ENCODE peak calls at places on chromosomes 7 and 10, in four cellular contexts. T is stomach, H is sigmoid colon, L is HepG2. E is an unnamed sample.

GRCh38 chr7:76108540-76109233 is 60.8 kb downstream of the MDH2 start:
- DNase-seq in T (peak; percentile 77), H (peak; percentile 70), L (peak; percentile 80), E (no peak)

GRCh38 chr10:3472705-3473078 is 300.1 kb upstream of the PITRM1 start:
- DNase-seq in T (no peak), H (no peak), L (no peak), E (no peak)

GRCh38 chr7:7177044-7177517 is 5.3 kb upstream of the C1GALT1 start:
- DNase-seq in T (no peak), H (no peak), L (peak; percentile 99), E (no peak)

GRCh38 chr7:158710651-158711102 is 6.1 kb upstream of the NCAPG2 start:
- DNase-seq in T (no peak), H (no peak), L (no peak), E (no peak)

GRCh38 chr7:103843689-103844480 is 145.6 kb downstream of the RELN start:
- DNase-seq in T (no peak), H (no peak), L (no peak), E (no peak)

GRCh38 chr10:49768731-49769130 is 6.6 kb upstream of the OGDHL start:
- DNase-seq in T (no peak), H (no peak), L (no peak), E (no peak)

GRCh38 chr10:31468536-31468859 is 149.5 kb downstream of the ZEB1 start:
- DNase-seq in T (no peak), H (no peak), L (no peak), E (no peak)

GRCh38 chr7:141789917-141790316 is at the start of gene TAS2R5:
- DNase-seq in T (no peak), H (no peak), L (no peak), E (no peak)

GRCh38 chr10:133528296-133528844 is 1.2 kb downstream of the CYP2E1 start:
- DNase-seq in T (no peak), H (no peak), L (no peak), E (no peak)

DNA sequence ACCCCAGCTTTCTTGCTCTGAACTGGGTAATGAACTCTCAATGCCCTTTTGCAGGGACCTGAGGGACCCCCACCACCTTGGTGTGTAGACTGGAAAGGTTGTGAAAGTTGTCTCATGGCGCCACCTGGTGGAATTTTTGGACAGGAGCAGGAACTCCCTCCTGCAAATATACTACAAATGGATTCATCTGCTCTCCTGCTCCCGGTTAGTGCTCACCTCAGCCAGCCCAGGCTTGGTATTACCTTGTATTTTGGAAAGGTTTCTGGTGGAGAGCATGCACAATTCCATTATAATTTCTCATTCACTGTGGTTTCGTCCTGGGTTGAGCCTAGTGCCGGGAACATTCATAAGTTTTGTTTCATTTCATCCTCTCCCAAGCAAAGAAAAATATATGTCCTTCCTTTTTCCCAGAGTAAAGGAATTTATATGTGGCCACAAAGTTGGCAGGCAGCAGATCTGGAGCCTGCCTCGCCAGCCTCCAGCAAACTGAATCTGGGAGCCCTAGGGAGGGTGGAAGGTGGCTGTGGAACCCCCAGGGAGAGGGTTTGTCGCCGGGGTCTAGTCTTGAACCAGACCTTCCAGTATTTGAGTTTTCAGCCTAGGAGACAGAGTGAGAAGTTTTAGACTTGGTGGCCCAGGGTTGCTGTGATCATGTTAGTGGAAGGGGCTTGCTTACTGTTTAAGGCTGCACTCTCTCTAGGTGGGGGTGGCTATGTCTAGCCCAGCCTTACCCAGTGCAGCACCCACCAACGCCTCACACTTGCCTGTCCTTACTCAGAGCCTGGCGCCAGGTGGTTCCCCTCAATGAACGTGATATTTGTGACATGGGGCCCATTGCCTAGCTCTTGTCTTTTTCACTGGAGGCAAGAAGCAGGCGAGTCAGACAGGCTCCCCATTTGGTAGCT is 9.5 kb downstream of the FAM241B start:
- DNase-seq in T (peak; percentile 72), H (peak; percentile 41), L (peak; percentile 56), E (no peak)
- TF ChIP-seq POLR2AphosphoS5 in T (no peak), H (no peak), L (no peak), E (no peak)

DNA sequence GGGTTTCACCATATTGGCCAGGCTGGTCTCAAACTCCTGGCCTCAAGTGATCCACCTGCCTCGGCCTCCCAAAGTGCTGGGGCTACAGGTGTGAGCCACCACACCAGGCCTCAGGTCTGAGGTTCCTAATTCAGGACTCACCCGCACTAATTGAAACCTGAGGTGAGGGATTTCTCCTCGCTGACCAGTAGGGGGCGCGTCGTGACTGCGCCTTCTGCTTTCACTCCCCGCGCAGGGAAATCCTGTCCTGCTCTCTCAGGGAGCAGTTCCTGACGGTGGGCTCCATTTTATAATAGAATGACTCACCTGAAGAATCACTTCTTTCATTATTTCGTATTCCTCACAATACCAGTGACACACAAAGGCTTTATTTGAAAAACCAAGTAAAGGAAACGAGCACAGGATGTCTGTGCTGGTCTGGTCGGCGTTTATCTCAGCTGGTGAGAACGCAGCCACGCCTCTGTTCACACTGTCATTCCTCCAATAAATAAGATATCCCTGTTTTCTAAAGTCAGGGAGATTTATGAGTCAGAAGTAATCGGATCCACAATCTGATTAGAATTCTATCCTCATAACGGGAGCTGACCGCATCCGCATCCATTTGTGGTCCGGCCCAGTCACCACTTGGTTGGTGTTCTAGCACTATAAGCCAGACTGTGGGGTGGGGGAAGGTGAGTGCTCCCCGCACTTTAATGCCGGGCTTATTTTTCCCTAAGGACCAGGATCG is 35.4 kb downstream of the BAG3 start:
- DNase-seq in T (peak; percentile 78), H (peak; percentile 90), L (peak; percentile 70), E (no peak)
- TF ChIP-seq EP300 in T (no peak), H (no peak), L (no peak), E (no peak)

DNA sequence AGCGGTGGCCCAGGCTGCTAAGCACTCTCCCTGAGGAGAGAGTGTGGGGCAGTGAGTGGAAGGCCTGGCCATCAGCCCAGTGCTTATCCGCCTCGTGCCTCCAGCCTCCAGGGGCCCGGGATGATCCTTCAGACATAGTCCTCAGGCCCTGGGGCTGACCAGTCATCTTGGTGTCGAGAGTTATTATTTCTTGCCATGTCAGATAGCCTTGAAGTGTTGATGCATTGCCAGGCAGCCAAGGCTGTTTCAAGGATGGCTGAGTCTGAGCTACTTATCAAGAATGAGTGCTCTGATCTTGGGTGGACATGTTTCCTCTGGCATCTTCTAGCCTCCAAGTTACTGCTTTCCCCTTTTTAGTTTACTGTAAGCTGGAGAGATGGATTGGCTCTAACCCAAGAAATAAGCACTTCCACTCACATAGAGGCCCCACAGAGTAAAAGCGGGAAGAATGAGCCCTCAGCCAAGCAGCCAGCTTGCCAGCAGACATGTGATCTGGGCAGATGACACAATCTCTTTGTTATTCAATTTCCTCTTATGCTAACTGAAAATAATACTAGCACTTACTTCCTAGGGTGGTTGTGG is 136.5 kb upstream of the NAMPT start:
- DNase-seq in T (peak; percentile 43), H (peak; percentile 92), L (no peak), E (no peak)
- TF ChIP-seq POLR2AphosphoS5 in T (peak; percentile 73), H (peak; percentile 36), L (no peak), E (peak; percentile 71)

DNA sequence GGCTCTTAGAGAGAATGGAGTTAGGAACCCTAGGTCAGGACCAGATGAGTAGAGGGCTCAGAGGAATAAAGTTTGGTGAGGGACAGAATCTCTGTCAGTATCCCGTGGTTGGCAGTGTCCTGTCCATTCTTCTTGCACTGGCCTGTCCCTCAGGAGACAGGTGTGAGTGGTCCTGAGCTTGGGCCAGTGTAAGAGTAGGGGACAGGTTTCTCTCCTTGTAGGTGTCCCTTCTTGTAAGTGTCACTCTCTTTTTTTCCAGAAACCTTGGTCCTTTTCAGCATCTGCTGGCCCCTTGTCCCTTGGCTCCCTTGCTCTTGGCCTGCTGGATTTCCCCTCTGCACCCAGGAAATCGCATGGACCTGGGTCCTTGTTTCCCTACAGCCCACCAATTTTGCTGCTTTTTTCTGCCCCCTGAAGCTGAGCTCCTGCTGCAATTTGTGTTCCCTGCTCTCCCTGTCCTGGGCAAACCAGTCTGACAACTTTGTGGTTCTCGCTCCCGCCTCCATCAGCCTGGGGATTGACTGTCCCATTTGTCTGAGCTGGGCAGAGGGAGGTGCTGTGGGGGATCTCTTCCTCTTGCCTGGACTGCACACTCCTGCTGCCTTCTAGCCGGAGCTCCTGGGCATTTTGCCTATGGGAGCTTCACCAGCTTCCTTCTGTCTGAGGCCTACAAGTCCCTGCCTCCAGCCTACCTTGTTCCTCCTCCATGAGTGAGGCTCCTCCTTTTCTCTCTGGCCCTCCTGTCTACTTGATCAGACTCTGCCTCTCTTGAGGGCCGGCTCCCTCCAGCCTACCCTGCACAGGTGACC is 6.5 kb downstream of the TSPAN14 start:
- DNase-seq in T (peak; percentile 89), H (peak; percentile 81), L (peak; percentile 33), E (no peak)
- TF ChIP-seq EP300 in T (no peak), H (no peak), L (no peak), E (no peak)

GRCh38 chr7:44769381-44770209 is 20.9 kb downstream of the ZMIZ2 start:
- DNase-seq in T (no peak), H (no peak), L (no peak), E (no peak)
- TF ChIP-seq POLR2AphosphoS5 in T (peak; percentile 26), H (peak; percentile 59), L (no peak), E (peak; percentile 44)

GRCh38 chr10:21195149-21195731 is 298.1 kb upstream of the NEBL start:
- DNase-seq in T (no peak), H (no peak), L (no peak), E (no peak)

GRCh38 chr10:21197006-21197405 is 299.9 kb upstream of the NEBL start:
- DNase-seq in T (no peak), H (no peak), L (no peak), E (no peak)

GRCh38 chr10:21197838-21198237 is 300.7 kb upstream of the NEBL start:
- DNase-seq in T (no peak), H (no peak), L (no peak), E (no peak)

GRCh38 chr10:21191512-21191911 is 294.4 kb upstream of the NEBL start:
- DNase-seq in T (no peak), H (no peak), L (no peak), E (no peak)

GRCh38 chr10:21194510-21194993 is 297.4 kb upstream of the NEBL start:
- DNase-seq in T (peak; percentile 33), H (no peak), L (peak; percentile 31), E (no peak)
- TF ChIP-seq EP300 in T (no peak), H (no peak), L (no peak), E (no peak)

E was measured in esophagus muscularis mucosa.